ENCODE peak calls at places on chromosomes 6 and 20, in four cellular contexts. I is iris pigment epithelial cell; F is heart left ventricle; O is activated CD4-positive, alpha-beta T cell treated with anti-CD3 and anti-CD28 coated beads for 48 hours. J is an unnamed sample.

GRCh38 chr6:139981066-139981624 is 606.7 kb upstream of the CITED2 start:
- DNase-seq in O (no peak), I (no peak), F (no peak), J (no peak)

GRCh38 chr6:161301338-161301737 is 27.5 kb upstream of the AGPAT4 start:
- DNase-seq in F (no peak), I (peak; percentile 89), O (no peak), J (no peak)

GRCh38 chr20:2285193-2285592 is 10.6 kb upstream of the TGM3 start:
- DNase-seq in I (no peak), O (no peak), F (no peak), J (no peak)

GRCh38 chr6:26064619-26065257 is 22.5 kb upstream of the HFE start:
- DNase-seq in I (peak; percentile 56), O (peak; percentile 45), F (no peak), J (no peak)

GRCh38 chr6:14921878-14922277 is 324.0 kb upstream of the JARID2 start:
- DNase-seq in F (peak; percentile 21), O (no peak), I (no peak), J (no peak)

GRCh38 chr6:161458199-161458598 is 184.3 kb upstream of the AGPAT4 start:
- DNase-seq in F (no peak), O (no peak), I (no peak), J (no peak)

GRCh38 chr20:13464702-13465101 is 174.0 kb downstream of the TASP1 start:
- DNase-seq in O (no peak), F (no peak), I (peak; percentile 49), J (no peak)

GRCh38 chr6:139638179-139638872 is 263.9 kb upstream of the CITED2 start:
- DNase-seq in O (no peak), F (no peak), I (no peak), J (no peak)

GRCh38 chr6:74603676-74604075 is 602.2 kb downstream of the COL12A1 start:
- DNase-seq in O (no peak), I (peak; percentile 40), F (no peak), J (no peak)

GRCh38 chr20:3874194-3874824 is 14.9 kb upstream of the PANK2 start:
- DNase-seq in F (no peak), I (no peak), O (no peak), J (no peak)

J was measured in NCI-H1105.